ENCODE peak calls at places on chromosomes 11 and 22, in five cellular contexts. J, Z, A, K and Q are unnamed samples.

GRCh38 chr11:94897330-94897768 is 76.0 kb downstream of the CWC15 start:
- DNase-seq in Z (no peak), K (no peak), A (peak; percentile 80), J (peak; percentile 56), Q (peak; percentile 59)

GRCh38 chr11:83287631-83288030 is 1.5 kb upstream of the CCDC90B start:
- DNase-seq in K (no peak), A (no peak), Z (no peak), J (no peak), Q (no peak)

GRCh38 chr11:79440451-79441158 is at the start of gene TENM4:
- DNase-seq in J (peak; percentile 85), A (no peak), K (peak; percentile 62), Z (peak; percentile 37), Q (peak; percentile 50)

GRCh38 chr11:80155412-80156017 is 714.7 kb upstream of the TENM4 start:
- DNase-seq in J (peak; percentile 47), K (no peak), A (peak; percentile 65), Z (peak; percentile 25), Q (no peak)

GRCh38 chr11:86477495-86478155 is 102.9 kb downstream of the CCDC81 start:
- DNase-seq in J (peak; percentile 88), Z (peak; percentile 34), A (no peak), K (no peak), Q (no peak)

GRCh38 chr11:13902456-13902855 is 60.1 kb upstream of the SPON1 start:
- DNase-seq in Z (no peak), K (no peak), A (no peak), J (no peak), Q (peak; percentile 11)

GRCh38 chr11:62217191-62217748 is 8.8 kb downstream of the SCGB2A1 start:
- DNase-seq in A (peak; percentile 53), J (peak; percentile 17), K (no peak), Z (no peak), Q (no peak)

GRCh38 chr11:112166561-112166960 is 611 bp upstream of the TEX12 start:
- DNase-seq in K (no peak), J (no peak), Z (no peak), A (no peak), Q (no peak)

GRCh38 chr11:776459-777287 is 614 bp downstream of the GATD1 start:
- DNase-seq in J (peak; percentile 31), A (peak; percentile 39), K (peak; percentile 49), Z (no peak), Q (no peak)

GRCh38 chr11:73175551-73176144 is 33.5 kb upstream of the FCHSD2 start:
- DNase-seq in Z (no peak), J (no peak), K (no peak), A (no peak), Q (peak; percentile 43)

GRCh38 chr22:37643225-37643847 is 3.9 kb downstream of the SH3BP1 start:
- DNase-seq in J (peak; percentile 62), A (peak; percentile 84), Z (peak; percentile 36), K (peak; percentile 87), Q (peak; percentile 90)

GRCh38 chr11:58829736-58830135 is 14.8 kb downstream of the GLYATL2 start:
- DNase-seq in A (no peak), J (peak; percentile 75), Z (no peak), K (no peak), Q (no peak)

GRCh38 chr11:19821412-19821875 is 108.8 kb downstream of the NAV2 start:
- DNase-seq in Z (no peak), J (no peak), K (no peak), A (no peak), Q (no peak)

GRCh38 chr11:95345243-95345642 is 114.2 kb upstream of the SESN3 start:
- DNase-seq in K (no peak), Z (no peak), J (no peak), A (no peak), Q (no peak)

GRCh38 chr22:39966522-39966921 is 6.3 kb downstream of the TMA7B start:
- DNase-seq in J (no peak), K (no peak), Z (no peak), A (no peak), Q (no peak)

GRCh38 chr22:34877506-34877905 is 188.5 kb upstream of the ISX start:
- DNase-seq in A (no peak), K (no peak), Z (no peak), J (peak; percentile 61), Q (no peak)

GRCh38 chr22:37233751-37234631 is 10.1 kb downstream of the RAC2 start:
- DNase-seq in J (no peak), K (no peak), Z (no peak), A (no peak), Q (no peak)